ENCODE peak calls at places on chromosome 2, in six cellular contexts. P is H7; I is activated T-helper 1 cell treated with Interleukin-2 at 50 U/mL for 16 hours; A is A549; J is mammary epithelial cell; L is stimulated activated CD4-positive, alpha-beta T cell treated with anti-CD3 and anti-CD28 coated beads, Interleukin-2, amount 100 ng/mL, for 24 hours. Z is an unnamed sample.

GRCh38 chr2:47243596-47244323 is 88.7 kb upstream of the STPG4 start:
- DNase-seq in P (no peak), I (no peak), A (no peak), J (no peak), L (no peak), Z (no peak)

GRCh38 chr2:99101697-99102096 is 39.8 kb upstream of the C2orf15 start:
- DNase-seq in P (no peak), I (no peak), A (no peak), J (peak), L (no peak), Z (no peak)

GRCh38 chr2:121237980-121238665 is 46.9 kb downstream of the TFCP2L1 start:
- DNase-seq in P (no peak), I (no peak), A (no peak), J (no peak), L (no peak), Z (no peak)

GRCh38 chr2:55309441-55309840 is 40.4 kb upstream of the MTIF2 start:
- DNase-seq in P (no peak), I (no peak), A (no peak), J (peak), L (no peak), Z (no peak)

GRCh38 chr2:112622528-112622849 is 23.2 kb upstream of the SLC20A1 start:
- DNase-seq in P (no peak), I (no peak), A (no peak), J (peak), L (no peak), Z (no peak)

GRCh38 chr2:23055251-23055650 is 329.7 kb upstream of the KLHL29 start:
- DNase-seq in P (no peak), I (no peak), A (no peak), J (no peak), L (no peak), Z (no peak)

GRCh38 chr2:28618221-28619141 is 122.6 kb downstream of the PLB1 start:
- DNase-seq in P (no peak), I (no peak), A (no peak), J (no peak), L (no peak), Z (no peak)

GRCh38 chr2:155332016-155332415 is 633.5 kb downstream of the KCNJ3 start:
- DNase-seq in P (no peak), I (no peak), A (no peak), J (no peak), L (no peak), Z (no peak)